ENCODE peak calls at places on chromosomes 11 and 22, in seven cellular contexts. J is H9, S is neuronal stem cell, E is IMR-90, Y is mesendoderm, D is mesenchymal stem cell, L is trophoblast cell. G is an unnamed sample.

GRCh38 chr11:22920939-22921565 is 60.8 kb upstream of the CCDC179 start:
- DNase-seq in Y (peak; percentile 88), S (peak; percentile 26), D (peak; percentile 69), J (peak; percentile 51), E (peak; percentile 76), L (peak; percentile 1), G (peak; percentile 17)

GRCh38 chr22:44405661-44406060 is 92.4 kb downstream of the RTL6 start:
- DNase-seq in L (no peak), Y (no peak), E (no peak), S (no peak), D (no peak), J (no peak), G (no peak)

GRCh38 chr11:57343825-57344224 is 5.7 kb downstream of the P2RX3 start:
- DNase-seq in J (no peak), L (no peak), E (no peak), Y (no peak), S (no peak), D (no peak), G (no peak)

GRCh38 chr11:122863704-122864326 is 18.7 kb upstream of the JHY start:
- DNase-seq in J (no peak), Y (no peak), L (no peak), D (peak; percentile 48), S (no peak), E (peak; percentile 50), G (no peak)

GRCh38 chr11:130689222-130689908 is 226.9 kb downstream of the SNX19 start:
- DNase-seq in L (no peak), D (no peak), E (no peak), J (no peak), Y (no peak), S (no peak), G (no peak)

GRCh38 chr22:37681556-37682049 is 4.5 kb upstream of the NOL12 start:
- DNase-seq in S (peak; percentile 63), D (peak; percentile 79), Y (peak; percentile 81), L (peak; percentile 72), J (peak; percentile 83), E (peak; percentile 77), G (peak; percentile 88)

GRCh38 chr11:6437993-6438392 is 2.8 kb downstream of the HPX start:
- DNase-seq in J (no peak), E (no peak), L (no peak), Y (no peak), D (no peak), S (no peak), G (no peak)

GRCh38 chr11:94717667-94718066 is 50.5 kb upstream of the AMOTL1 start:
- DNase-seq in L (no peak), S (no peak), E (no peak), D (no peak), J (no peak), Y (no peak), G (no peak)

GRCh38 chr11:22192642-22193347 is at the start of gene ANO5:
- DNase-seq in J (peak; percentile 89), D (no peak), S (peak; percentile 66), Y (peak; percentile 85), L (no peak), E (no peak), G (peak; percentile 87)

GRCh38 chr11:119370486-119371046 is 10.9 kb downstream of the USP2 start:
- DNase-seq in S (no peak), L (no peak), Y (peak; percentile 46), J (peak; percentile 29), D (no peak), E (no peak), G (no peak)

GRCh38 chr11:76806131-76806530 is 23.0 kb downstream of the TSKU start:
- DNase-seq in E (no peak), L (no peak), S (no peak), J (no peak), Y (no peak), D (no peak), G (no peak)

GRCh38 chr11:76665921-76666351 is 4.6 kb downstream of the LRRC32 start:
- DNase-seq in J (peak; percentile 14), S (no peak), Y (no peak), E (no peak), L (no peak), D (no peak), G (no peak)

GRCh38 chr11:2795491-2795991 is 90.0 kb downstream of the CDKN1C start:
- DNase-seq in S (no peak), L (no peak), Y (no peak), J (no peak), D (no peak), E (no peak), G (peak; percentile 44)

GRCh38 chr11:102513869-102514268 is 16.7 kb downstream of the MMP7 start:
- DNase-seq in Y (no peak), S (no peak), J (no peak), E (peak; percentile 34), L (no peak), D (peak; percentile 25), G (no peak)

DNA sequence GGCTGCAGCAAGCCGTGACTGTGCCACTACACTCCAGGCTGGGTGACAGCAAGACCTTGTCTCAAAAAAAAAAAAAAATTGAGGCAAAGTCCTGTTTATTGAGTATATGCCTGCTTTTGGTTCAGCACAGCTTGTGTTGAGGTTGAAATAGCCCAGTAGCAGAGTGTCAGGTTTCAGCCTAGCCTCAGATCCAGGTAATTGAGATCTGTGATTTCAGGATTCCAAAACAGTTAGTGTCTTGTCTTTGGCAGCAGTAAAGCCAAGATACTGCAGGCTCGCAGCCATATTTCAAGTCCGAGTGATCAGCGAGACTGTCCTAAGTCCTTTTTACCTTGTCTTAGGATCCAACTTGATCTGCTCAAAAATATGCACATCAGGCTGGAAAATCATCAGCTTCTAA is 27.0 kb downstream of the CUL5 start:
- DNase-seq in Y (peak; percentile 31), S (no peak), D (no peak), J (no peak), L (peak; percentile 8), E (peak; percentile 38), G (no peak)
- H3K4ac ChIP-seq in Y (no peak overlapping the region), S (no peak overlapping the region), D (no peak overlapping the region), J (no peak overlapping the region), L (no peak overlapping the region), E (no peak overlapping the region), G (no peak overlapping the region)

GRCh38 chr11:126307706-126308105 is 3.8 kb downstream of the DCPS start:
- DNase-seq in E (peak; percentile 58), Y (peak; percentile 79), D (peak; percentile 49), L (no peak), S (no peak), J (peak; percentile 52), G (no peak)

GRCh38 chr11:126308271-126308671 is 4.4 kb downstream of the DCPS start:
- DNase-seq in S (no peak), L (no peak), D (no peak), J (no peak), E (no peak), Y (no peak), G (no peak)

GRCh38 chr11:126304457-126305072 is 705 bp downstream of the DCPS start:
- DNase-seq in J (no peak), E (no peak), D (no peak), Y (no peak), S (no peak), L (no peak), G (no peak)

GRCh38 chr11:126305699-126306098 is 1.8 kb downstream of the DCPS start:
- DNase-seq in Y (no peak), D (no peak), E (no peak), L (no peak), J (no peak), S (no peak), G (no peak)

DNA sequence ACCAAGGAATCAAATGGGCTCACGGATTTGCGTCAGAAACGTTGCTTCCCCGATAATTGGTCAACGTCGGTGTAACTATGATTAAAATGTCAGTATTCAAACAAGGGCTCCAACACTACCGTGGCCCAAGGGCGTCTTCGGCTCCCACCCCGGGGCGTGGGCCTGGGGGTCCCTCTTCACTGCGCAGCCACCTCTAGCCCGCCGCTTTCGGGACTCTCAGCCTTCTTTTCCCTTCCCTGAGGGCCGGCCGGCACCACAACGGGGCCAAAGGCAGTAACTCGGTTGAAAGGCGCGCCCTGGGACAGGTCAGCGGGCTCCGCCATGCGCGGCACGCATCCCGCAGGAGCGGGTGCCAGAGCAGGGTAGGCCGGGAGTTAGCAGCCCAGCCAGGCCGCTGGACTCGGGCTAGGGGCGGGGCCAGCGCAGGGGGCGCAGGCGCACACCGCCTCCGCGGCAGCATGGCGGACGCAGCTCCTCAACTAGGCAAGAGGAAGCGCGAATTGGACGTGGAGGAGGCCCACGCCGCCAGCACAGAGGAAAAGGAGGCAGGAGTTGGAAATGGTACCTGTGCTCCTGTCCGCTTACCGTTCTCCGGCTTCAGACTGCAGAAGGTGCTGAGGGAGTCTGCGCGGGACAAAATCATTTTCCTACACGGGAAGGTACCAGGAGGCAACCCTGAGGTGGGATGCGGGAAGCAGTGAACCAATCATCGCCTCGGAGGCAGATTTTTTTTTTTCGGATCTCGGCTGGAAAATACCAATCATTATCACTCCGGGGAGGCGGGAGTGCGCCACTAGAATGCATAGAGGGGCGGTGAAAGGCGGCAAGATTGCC is at the start of gene DCPS:
- DNase-seq in D (peak; percentile 91), Y (peak; percentile 95), J (peak; percentile 95), L (peak; percentile 95), S (peak; percentile 86), E (peak; percentile 88), G (peak; percentile 97)
- H3K4ac ChIP-seq in D (peak within 1 kb of the TSS; percentile 97), Y (peak within 1 kb of the TSS; percentile 41), J (no peak within 1 kb of the TSS), L (peak within 1 kb of the TSS; percentile 46), S (no peak within 1 kb of the TSS), E (peak within 1 kb of the TSS; percentile 98), G (peak within 1 kb of the TSS; percentile 92)

GRCh38 chr22:40635940-40636379 is 559 bp downstream of the MRTFA start:
- DNase-seq in S (no peak), D (peak; percentile 24), J (peak; percentile 34), E (no peak), Y (no peak), L (no peak), G (no peak)
- H3K4ac ChIP-seq in S (no peak overlapping the region), D (no peak overlapping the region), J (no peak overlapping the region), E (peak overlapping the region; percentile 78), Y (no peak overlapping the region), L (peak overlapping the region; percentile 87), G (no peak overlapping the region)

GRCh38 chr22:41050873-41051272 is 41.5 kb upstream of the EP300 start:
- DNase-seq in J (no peak), S (no peak), D (peak; percentile 19), L (no peak), Y (no peak), E (no peak), G (no peak)
- H3K4ac ChIP-seq in J (no peak overlapping the region), S (no peak overlapping the region), D (no peak overlapping the region), L (no peak overlapping the region), Y (no peak overlapping the region), E (no peak overlapping the region), G (no peak overlapping the region)

GRCh38 chr11:70038034-70038834 is 39.9 kb upstream of the ANO1 start:
- DNase-seq in Y (no peak), J (peak; percentile 13), L (peak; percentile 4), E (no peak), S (no peak), D (no peak), G (no peak)
- H3K4ac ChIP-seq in Y (no peak overlapping the region), J (no peak overlapping the region), L (no peak overlapping the region), E (no peak overlapping the region), S (no peak overlapping the region), D (no peak overlapping the region), G (no peak overlapping the region)